ENCODE peak calls at places on chromosomes 1 and 21, in six cellular contexts. B is naive thymus-derived CD4-positive, alpha-beta T cell; I is NB4; F is esophagus squamous epithelium; R is upper lobe of right lung; Z is left ventricle myocardium inferior. C is an unnamed sample.

GRCh38 chr1:247079141-247079874 is 697 bp upstream of the ZNF670 start:
- DNase-seq in B (no peak), I (peak), Z (no peak), R (no peak), F (no peak), C (no peak)

GRCh38 chr1:91830242-91831131 is 55.5 kb downstream of the TGFBR3 start:
- DNase-seq in R (peak), I (peak), F (no peak), B (no peak), Z (peak), C (no peak)

GRCh38 chr1:31383967-31384366 is 11.1 kb upstream of the FABP3 start:
- DNase-seq in R (no peak), Z (no peak), F (no peak), B (no peak), I (peak), C (no peak)

GRCh38 chr1:204578867-204579664 is 62.9 kb downstream of the MDM4 start:
- DNase-seq in B (peak), R (no peak), I (peak), Z (peak), F (no peak), C (no peak)

GRCh38 chr1:44484155-44484688 is 79.2 kb downstream of the RNF220 start:
- DNase-seq in F (no peak), I (peak), R (no peak), Z (no peak), B (no peak), C (no peak)

GRCh38 chr1:152481869-152482664 is 28.5 kb upstream of the LCE5A start:
- DNase-seq in B (no peak), F (no peak), I (no peak), Z (no peak), R (no peak), C (no peak)

GRCh38 chr1:173043253-173043652 is 7.5 kb downstream of the TNFSF18 start:
- DNase-seq in B (no peak), I (peak), R (no peak), F (no peak), Z (no peak), C (no peak)

GRCh38 chr1:115534106-115534505 is 107.7 kb upstream of the VANGL1 start:
- DNase-seq in R (no peak), F (no peak), B (no peak), I (no peak), Z (no peak), C (no peak)

GRCh38 chr21:44299458-44300261 is at the start of gene PFKL:
- DNase-seq in I (peak), R (peak), B (peak), Z (peak), F (no peak), C (peak)

GRCh38 chr1:234960722-234961467 is 167.7 kb downstream of the TOMM20 start:
- DNase-seq in Z (no peak), F (no peak), R (no peak), I (peak), B (no peak), C (no peak)

GRCh38 chr1:220880367-220880680 is 1.1 kb downstream of the HLX start:
- DNase-seq in R (no peak), F (no peak), B (no peak), Z (no peak), I (no peak), C (no peak)

GRCh38 chr1:153470707-153471106 is 10.3 kb upstream of the S100A7 start:
- DNase-seq in I (peak), R (no peak), Z (no peak), B (no peak), F (no peak), C (no peak)

GRCh38 chr1:228898582-228898992 is 163.3 kb downstream of the RHOU start:
- DNase-seq in R (no peak), I (peak), F (no peak), B (no peak), Z (no peak), C (no peak)

DNA sequence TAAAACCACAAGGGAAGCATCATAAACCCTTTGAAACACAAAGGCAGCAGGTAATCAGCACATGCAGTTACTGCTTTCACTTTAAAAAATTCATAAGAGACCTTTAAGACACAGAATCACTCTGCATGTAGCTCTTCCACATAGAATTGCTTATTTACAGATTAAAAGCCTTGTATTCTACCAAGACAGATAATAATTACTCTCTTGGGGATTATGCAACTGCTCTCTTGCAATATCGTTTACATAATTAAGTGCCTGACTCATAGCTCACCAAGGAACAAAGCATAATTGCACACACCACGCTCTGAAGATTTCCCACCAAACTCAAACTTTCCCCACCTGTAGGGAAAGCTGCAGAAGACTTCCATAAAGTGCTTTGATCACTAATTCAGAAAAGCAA is 87.9 kb downstream of the VAV3 start:
- DNase-seq in F (no peak), B (no peak), Z (no peak), I (peak), R (no peak), C (peak)
- H3K4me3 ChIP-seq in F (no peak), B (no peak), Z (no peak), I (no peak), R (no peak), C (peak)

GRCh38 chr1:94884101-94884875 is 42.6 kb downstream of the CNN3 start:
- DNase-seq in F (no peak), I (no peak), B (no peak), R (no peak), Z (no peak), C (no peak)
- H3K4me3 ChIP-seq in F (no peak), I (no peak), B (no peak), R (no peak), Z (peak), C (no peak)

DNA sequence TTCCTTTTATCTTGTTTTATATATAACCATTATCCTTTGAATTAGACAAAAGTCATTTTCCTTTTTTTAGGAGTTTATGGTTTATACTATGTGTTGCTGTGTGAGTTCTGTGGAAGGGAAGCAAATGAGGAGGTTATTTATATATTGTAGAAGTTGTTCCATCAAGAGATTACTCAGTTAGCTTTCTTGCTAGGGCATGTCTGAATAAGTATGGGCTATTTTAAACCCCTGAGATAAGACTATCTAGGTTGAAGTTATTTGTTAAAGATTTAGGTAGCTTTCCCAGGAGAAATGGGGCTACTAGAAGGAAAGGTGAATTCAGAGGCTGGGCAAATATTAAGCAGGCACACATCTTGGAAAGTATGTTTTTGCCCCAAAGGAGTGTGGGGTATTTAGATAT is 16.1 kb upstream of the VAMP4 start:
- DNase-seq in F (no peak), R (no peak), B (no peak), I (no peak), Z (no peak), C (no peak)
- H3K4me3 ChIP-seq in F (no peak), R (no peak), B (no peak), I (no peak), Z (no peak), C (no peak)

GRCh38 chr1:227844320-227845114 is 29.0 kb downstream of the PRSS38 start:
- DNase-seq in F (no peak), I (peak), B (no peak), Z (no peak), R (no peak), C (peak)

GRCh38 chr1:227845519-227845918 is 30.0 kb downstream of the PRSS38 start:
- DNase-seq in I (no peak), F (no peak), R (no peak), B (no peak), Z (no peak), C (no peak)

GRCh38 chr1:227845115-227845389 is 29.6 kb downstream of the PRSS38 start:
- DNase-seq in F (no peak), I (peak), R (no peak), Z (no peak), B (no peak), C (peak)

GRCh38 chr1:227838181-227838580 is 22.7 kb downstream of the PRSS38 start:
- DNase-seq in R (no peak), Z (no peak), B (no peak), I (no peak), F (no peak), C (no peak)

GRCh38 chr1:227841141-227841540 is 25.7 kb downstream of the PRSS38 start:
- DNase-seq in B (no peak), F (no peak), R (no peak), I (no peak), Z (no peak), C (no peak)
- H3K4me3 ChIP-seq in B (no peak), F (no peak), R (no peak), I (no peak), Z (no peak), C (no peak)

DNA sequence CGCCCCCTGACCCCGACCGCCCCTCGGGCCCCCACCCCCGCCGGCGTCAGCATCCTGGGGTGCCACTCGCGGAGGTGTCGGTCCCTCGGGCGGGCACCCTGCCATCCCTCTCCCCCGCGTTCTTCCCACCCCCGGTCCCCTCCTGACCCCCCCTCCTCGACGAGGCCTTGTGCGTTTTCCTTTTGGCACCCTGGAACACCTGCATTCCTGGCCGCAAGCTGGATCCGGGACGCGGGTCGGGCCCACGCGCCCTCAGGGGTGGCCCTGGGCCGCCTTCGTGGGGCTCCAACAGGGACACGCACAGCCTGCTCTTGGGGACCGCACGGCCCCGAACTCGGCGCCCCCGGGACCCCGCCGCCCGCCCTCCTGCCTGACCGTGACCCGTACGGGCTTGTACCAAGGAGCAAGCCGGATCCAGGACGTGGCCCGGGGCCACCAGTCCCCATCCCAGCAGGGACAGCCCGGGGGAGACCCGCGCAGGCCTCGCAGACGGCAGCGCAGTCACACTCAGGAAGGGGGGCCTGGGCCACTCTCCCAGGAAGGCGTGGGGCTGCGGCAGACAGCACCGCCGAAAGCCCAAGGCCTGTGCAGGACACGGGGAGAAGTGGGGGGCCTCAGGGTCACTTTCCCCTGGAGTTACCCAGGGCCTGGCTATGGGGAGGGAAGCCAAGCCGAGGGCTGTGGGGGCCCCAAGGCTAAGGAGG is 579 bp upstream of the SLC19A1 start:
- DNase-seq in B (peak), F (no peak), Z (peak), R (peak), I (no peak), C (no peak)
- H3K4me3 ChIP-seq in B (peak), F (peak), Z (peak), R (peak), I (no peak), C (peak)

DNA sequence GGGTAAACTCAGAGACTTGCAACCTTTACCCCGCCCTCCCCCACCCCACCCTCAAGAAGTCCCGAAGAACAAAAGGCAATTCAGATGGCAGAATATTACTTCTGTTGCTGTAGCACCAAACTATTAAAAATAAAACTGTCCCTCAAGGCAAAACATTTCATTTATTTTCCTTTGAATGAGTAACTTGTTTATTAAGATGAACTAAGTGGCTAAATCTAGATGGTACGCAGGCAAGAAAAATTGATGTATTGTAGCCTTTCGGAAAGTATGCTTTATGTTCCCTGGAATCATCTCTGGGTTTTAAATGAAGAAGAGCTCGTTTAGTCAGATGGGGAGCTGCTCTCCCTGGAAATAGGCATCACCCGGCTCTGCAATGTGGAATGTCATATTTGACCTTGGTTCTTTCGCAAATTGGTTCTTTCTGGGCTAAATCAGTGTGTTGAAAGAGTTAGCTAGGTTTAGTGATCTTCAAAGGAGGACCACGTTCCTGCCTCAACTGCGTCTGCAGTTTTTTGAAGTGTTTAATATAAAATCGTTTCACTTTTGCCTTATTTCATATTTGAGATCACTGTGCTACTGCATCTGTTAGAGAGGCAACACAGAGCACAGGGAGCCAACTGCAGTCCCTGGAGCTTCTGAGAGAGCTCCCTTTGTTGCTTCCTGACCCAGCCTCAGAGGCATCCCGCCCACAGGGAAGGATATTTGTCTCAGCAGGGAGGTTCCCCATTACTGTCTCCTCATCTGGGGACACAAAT is 61.7 kb downstream of the KIF26B start:
- DNase-seq in B (no peak), F (no peak), I (no peak), Z (no peak), R (no peak), C (no peak)
- H3K4me3 ChIP-seq in B (no peak), F (no peak), I (no peak), Z (no peak), R (no peak), C (no peak)

GRCh38 chr1:170676628-170677027 is 12.7 kb downstream of the PRRX1 start:
- DNase-seq in B (no peak), F (no peak), Z (no peak), R (no peak), I (no peak), C (no peak)
- H3K4me3 ChIP-seq in B (no peak), F (no peak), Z (no peak), R (no peak), I (no peak), C (no peak)

DNA sequence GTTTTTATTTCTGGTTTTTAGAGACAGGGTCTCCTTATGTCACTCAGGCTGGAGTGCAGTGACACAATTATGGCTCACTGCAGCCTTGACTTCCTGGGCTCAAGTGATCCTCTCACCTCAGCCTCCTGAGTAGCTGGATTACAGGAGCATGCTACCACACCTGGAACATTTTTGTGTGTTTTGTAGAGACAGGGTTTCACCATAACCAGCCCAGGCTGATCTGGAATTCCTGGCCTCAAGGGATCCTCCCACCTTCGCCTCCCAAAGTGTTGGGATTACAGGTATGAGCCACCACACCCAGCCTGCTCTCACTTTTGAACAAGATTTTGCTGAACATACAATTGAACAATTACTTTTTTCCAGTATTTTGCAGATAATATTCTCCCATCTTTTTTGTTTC is 24.0 kb upstream of the HYI start:
- DNase-seq in I (no peak), B (no peak), R (no peak), F (no peak), Z (no peak), C (no peak)
- H3K4me3 ChIP-seq in I (no peak), B (no peak), R (no peak), F (no peak), Z (no peak), C (no peak)

GRCh38 chr21:15953551-15954116 is 223.9 kb downstream of the USP25 start:
- DNase-seq in I (no peak), B (no peak), Z (no peak), F (no peak), R (no peak), C (no peak)

GRCh38 chr21:15943009-15943666 is 213.4 kb downstream of the USP25 start:
- DNase-seq in B (no peak), F (no peak), R (no peak), I (no peak), Z (no peak), C (no peak)

GRCh38 chr21:15947707-15948106 is 217.9 kb downstream of the USP25 start:
- DNase-seq in Z (no peak), I (peak), F (no peak), B (no peak), R (no peak), C (no peak)
- H3K4me3 ChIP-seq in Z (no peak), I (no peak), F (no peak), B (no peak), R (no peak), C (no peak)

C was measured in Jurkat, Clone E6-1.